ENCODE peak calls at places on chromosomes 4 and X, in ten cellular contexts. U is fibroblast of lung, V is endothelial cell, Q is AG10803, D is omental fat pad, E is astrocyte of the spinal cord, T is cardiac fibroblast, L is GM20000, H is heart right ventricle, F is GM13976. O is an unnamed sample.

GRCh38 chrX:147848009-147848408 is 63.7 kb upstream of the FMR1 start:
- DNase-seq in U (no peak), V (no peak), Q (no peak), D (no peak), E (no peak), T (no peak), L (no peak), H (no peak), F (no peak), O (no peak)

GRCh38 chr4:178185517-178185916 is 743.3 kb upstream of the AGA start:
- DNase-seq in U (no peak), V (no peak), Q (no peak), D (no peak), E (no peak), T (no peak), L (no peak), H (peak; percentile 48), F (no peak), O (no peak)

GRCh38 chrX:19640693-19641374 is 125.5 kb upstream of the MAP3K15 start:
- DNase-seq in U (no peak), V (no peak), Q (peak; percentile 35), D (no peak), E (no peak), T (no peak), L (no peak), H (no peak), F (no peak), O (no peak)

GRCh38 chr4:86891785-86892638 is at the start of gene C4orf36:
- DNase-seq in U (peak; percentile 45), V (peak; percentile 56), Q (peak; percentile 40), D (no peak), E (peak; percentile 38), T (peak; percentile 42), L (peak; percentile 61), H (peak; percentile 38), F (peak; percentile 69), O (peak; percentile 55)

GRCh38 chr4:111228874-111229273 is 606.0 kb upstream of the PITX2 start:
- DNase-seq in U (no peak), V (no peak), Q (peak; percentile 48), D (no peak), E (peak; percentile 51), T (peak; percentile 8), L (no peak), H (no peak), F (no peak), O (no peak)

GRCh38 chr4:165700855-165701254 is 172.2 kb upstream of the TLL1 start:
- DNase-seq in U (no peak), V (peak; percentile 11), Q (no peak), D (no peak), E (no peak), T (no peak), L (no peak), H (no peak), F (no peak), O (peak; percentile 3)

GRCh38 chr4:8540991-8541390 is 39.2 kb upstream of the GPR78 start:
- DNase-seq in U (no peak), V (no peak), Q (no peak), D (no peak), E (no peak), T (no peak), L (no peak), H (no peak), F (no peak), O (no peak)

GRCh38 chr4:95050980-95051688 is 293.4 kb downstream of the BMPR1B start:
- DNase-seq in U (no peak), V (no peak), Q (no peak), D (no peak), E (no peak), T (no peak), L (no peak), H (no peak), F (no peak), O (no peak)

GRCh38 chr4:159899596-159899995 is 796.7 kb downstream of the RAPGEF2 start:
- DNase-seq in U (no peak), V (no peak), Q (no peak), D (no peak), E (no peak), T (no peak), L (no peak), H (no peak), F (no peak), O (no peak)

GRCh38 chrX:22109442-22109841 is 77.3 kb downstream of the PHEX start:
- DNase-seq in U (peak; percentile 43), V (no peak), Q (peak; percentile 69), D (no peak), E (peak; percentile 20), T (peak; percentile 61), L (no peak), H (no peak), F (no peak), O (no peak)

GRCh38 chrX:154404625-154405192 is 4.3 kb downstream of the DNASE1L1 start:
- DNase-seq in U (no peak), V (no peak), Q (no peak), D (no peak), E (no peak), T (no peak), L (no peak), H (no peak), F (no peak), O (no peak)

GRCh38 chr4:8355864-8356565 is 84.5 kb downstream of the ACOX3 start:
- DNase-seq in U (no peak), V (no peak), Q (peak; percentile 49), D (no peak), E (peak; percentile 51), T (peak; percentile 25), L (no peak), H (no peak), F (no peak), O (no peak)

GRCh38 chrX:134727363-134727762 is 69.1 kb upstream of the PLAC1 start:
- DNase-seq in U (no peak), V (no peak), Q (no peak), D (no peak), E (no peak), T (peak; percentile 49), L (no peak), H (no peak), F (no peak), O (no peak)
- TF ChIP-seq CTCF in U (no peak), V (no peak), Q (no peak), D (no peak), E (peak; percentile 18), T (peak; percentile 19), L (no peak), H (no peak), F (no peak), O (no peak)

DNA sequence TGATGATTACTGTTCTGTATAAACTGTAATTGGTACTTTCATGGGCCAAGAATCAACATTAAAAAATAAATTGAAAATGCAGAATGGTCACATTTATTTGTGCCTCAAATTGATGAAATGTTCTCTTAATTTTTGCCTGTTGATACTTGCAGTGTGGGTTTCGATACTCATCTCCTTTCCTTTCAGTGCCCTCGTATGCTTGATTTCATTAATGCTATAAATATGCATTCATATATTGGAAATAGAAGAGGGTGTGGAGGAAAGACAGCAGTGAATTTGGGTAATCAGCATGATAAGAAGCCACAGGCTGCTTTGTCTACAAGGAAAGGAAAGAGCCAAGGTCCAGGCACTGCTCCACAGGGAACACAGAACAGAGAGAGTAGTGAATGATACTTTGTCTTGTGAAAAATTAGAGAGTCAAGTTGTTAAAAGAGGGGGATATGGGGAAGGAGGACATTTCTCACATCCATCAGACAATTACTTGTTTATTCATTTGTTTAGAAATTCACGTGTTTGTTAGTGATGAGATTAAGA is 1.0 kb upstream of the DDX60 start:
- DNase-seq in U (no peak), V (no peak), Q (no peak), D (no peak), E (no peak), T (no peak), L (no peak), H (no peak), F (no peak), O (no peak)
- TF ChIP-seq CTCF in U (no peak), V (no peak), Q (no peak), D (no peak), E (no peak), T (no peak), L (no peak), H (no peak), F (no peak), O (no peak)

GRCh38 chr4:76257824-76258223 is 6.3 kb downstream of the FAM47E start:
- DNase-seq in U (no peak), V (no peak), Q (no peak), D (no peak), E (no peak), T (no peak), L (no peak), H (no peak), F (no peak), O (no peak)
- TF ChIP-seq CTCF in U (no peak), V (no peak), Q (no peak), D (no peak), E (no peak), T (no peak), L (no peak), H (no peak), F (no peak), O (no peak)

GRCh38 chr4:154743683-154744340 is at the start of gene LRAT:
- DNase-seq in U (no peak), V (peak; percentile 62), Q (no peak), D (no peak), E (peak; percentile 18), T (no peak), L (peak; percentile 28), H (no peak), F (peak; percentile 42), O (peak; percentile 40)
- TF ChIP-seq CTCF in U (no peak), V (no peak), Q (no peak), D (no peak), E (no peak), T (no peak), L (no peak), H (no peak), F (no peak), O (no peak)

GRCh38 chr4:27763830-27764525 is 903.3 kb downstream of the STIM2 start:
- DNase-seq in U (peak; percentile 1), V (no peak), Q (no peak), D (no peak), E (no peak), T (peak; percentile 3), L (no peak), H (no peak), F (no peak), O (no peak)
- TF ChIP-seq CTCF in U (no peak), V (no peak), Q (no peak), D (no peak), E (no peak), T (no peak), L (no peak), H (no peak), F (no peak), O (no peak)

DNA sequence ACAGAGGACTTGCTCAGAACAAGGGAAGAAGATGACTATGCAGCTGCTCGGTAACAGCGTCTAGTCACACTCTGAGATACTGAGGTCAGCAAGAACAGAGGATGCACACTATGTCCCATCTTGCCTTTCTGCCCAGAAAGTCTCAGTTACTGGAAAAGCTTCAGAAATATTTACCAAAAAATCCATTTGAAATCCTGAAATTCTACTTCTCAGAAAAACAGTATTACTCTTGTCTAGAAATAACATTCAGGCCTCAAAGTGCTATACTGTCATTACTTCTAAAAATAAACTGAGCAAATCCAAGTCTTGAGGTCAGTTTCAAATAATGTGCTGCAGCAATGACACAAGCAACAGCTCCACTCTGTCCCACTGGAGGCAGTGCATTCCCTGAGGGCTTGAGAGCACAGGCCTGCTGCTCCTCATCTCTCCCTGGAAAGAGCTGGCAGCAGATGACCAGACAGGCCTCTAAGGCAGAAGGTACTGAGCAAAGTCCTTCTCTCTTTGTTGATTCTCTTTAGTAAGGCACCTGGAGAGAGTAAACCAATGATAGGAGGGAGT is 76.9 kb downstream of the CAMK2D start:
- DNase-seq in U (peak; percentile 72), V (no peak), Q (peak; percentile 75), D (no peak), E (peak; percentile 79), T (peak; percentile 75), L (peak; percentile 3), H (peak; percentile 85), F (no peak), O (peak; percentile 57)
- TF ChIP-seq CTCF in U (peak; percentile 15), V (no peak), Q (peak; percentile 53), D (no peak), E (peak; percentile 49), T (peak; percentile 18), L (no peak), H (peak; percentile 38), F (no peak), O (no peak)

O was measured in activated CD8-positive, alpha-beta T cell treated with anti-CD3 and anti-CD28 coated beads for 36 hours.